ENCODE peak calls at places on chromosomes 5 and 9, in five cellular contexts. H, W, T, P and X are unnamed samples.
A peak's percentile ranks its signal among the peaks of the same experiment; 100 is the strongest.

GRCh38 chr5:176806137-176806536 is 4.2 kb upstream of the UNC5A start:
- DNase-seq in H (peak; percentile 18), T (no peak), P (peak; percentile 14), W (no peak), X (no peak)

GRCh38 chr9:121074370-121075250 is at the start of gene CNTRL:
- DNase-seq in P (peak; percentile 89), H (peak; percentile 85), T (peak; percentile 90), W (peak; percentile 87), X (peak; percentile 86)

GRCh38 chr5:179377421-179378115 is 32.3 kb upstream of the ADAMTS2 start:
- DNase-seq in T (no peak), H (peak; percentile 18), P (no peak), W (peak; percentile 12), X (no peak)

GRCh38 chr5:132010645-132011560 is 555 bp downstream of the ACSL6 start:
- DNase-seq in T (peak; percentile 60), W (peak; percentile 46), P (no peak), H (no peak), X (no peak)

GRCh38 chr9:19975499-19975898 is 186.7 kb upstream of the SLC24A2 start:
- DNase-seq in P (no peak), W (no peak), T (no peak), H (no peak), X (no peak)

GRCh38 chr5:88480766-88481499 is 212.3 kb upstream of the TMEM161B start:
- DNase-seq in T (no peak), W (no peak), P (no peak), H (no peak), X (no peak)

GRCh38 chr5:159735749-159736660 is 180.3 kb upstream of the ADRA1B start:
- DNase-seq in W (no peak), P (no peak), H (no peak), T (no peak), X (no peak)

GRCh38 chr9:87141124-87141523 is 193.8 kb upstream of the GAS1 start:
- DNase-seq in W (no peak), T (no peak), H (no peak), P (no peak), X (no peak)

GRCh38 chr5:128782446-128782845 is 182.8 kb upstream of the SLC27A6 start:
- DNase-seq in T (no peak), P (peak; percentile 23), H (peak; percentile 85), W (no peak), X (no peak)

GRCh38 chr5:73118331-73119011 is 1.9 kb upstream of the TMEM171 start:
- DNase-seq in T (no peak), H (no peak), P (no peak), W (no peak), X (no peak)

GRCh38 chr5:57626703-57627102 is 144.1 kb upstream of the ACTBL2 start:
- DNase-seq in P (no peak), H (no peak), W (no peak), T (no peak), X (no peak)

GRCh38 chr5:17440766-17441165 is 57.3 kb upstream of the TAF11L2 start:
- DNase-seq in H (no peak), W (no peak), P (no peak), T (no peak), X (no peak)

GRCh38 chr5:18990852-18991251 is 997.1 kb downstream of the CDH18 start:
- DNase-seq in P (no peak), W (no peak), T (no peak), H (no peak), X (no peak)

GRCh38 chr5:170632266-170632984 is 128.6 kb downstream of the KCNIP1 start:
- DNase-seq in W (peak; percentile 82), P (peak; percentile 26), H (no peak), T (no peak), X (no peak)

GRCh38 chr5:35908266-35908665 is 30.2 kb downstream of the CAPSL start:
- DNase-seq in W (no peak), P (no peak), T (no peak), H (no peak), X (no peak)

GRCh38 chr5:141494761-141495455 is 6.0 kb downstream of the PCDHGC5 start:
- DNase-seq in P (peak; percentile 37), T (no peak), H (peak; percentile 48), W (peak; percentile 75), X (no peak)

GRCh38 chr5:13976867-13977479 is 32.5 kb upstream of the DNAH5 start:
- DNase-seq in W (no peak), H (peak; percentile 70), P (peak; percentile 59), T (no peak), X (peak; percentile 18)

GRCh38 chr9:111068816-111069215 is 30.5 kb upstream of the LPAR1 start:
- DNase-seq in T (no peak), H (no peak), P (no peak), W (no peak), X (no peak)

GRCh38 chr5:176695073-176695472 is 47.8 kb downstream of the TSPAN17 start:
- DNase-seq in T (no peak), W (no peak), P (no peak), H (no peak), X (no peak)

GRCh38 chr9:87883274-87883673 is 597 bp downstream of the SPATA31E1 start:
- DNase-seq in H (no peak), T (no peak), P (no peak), W (no peak), X (no peak)

GRCh38 chr9:86946712-86947145 is 577 bp downstream of the GAS1 start:
- DNase-seq in H (no peak), W (peak; percentile 48), T (peak; percentile 53), P (peak; percentile 66), X (no peak)

GRCh38 chr5:119309290-119309818 is 46.5 kb upstream of the TNFAIP8 start:
- DNase-seq in H (no peak), P (no peak), T (no peak), W (no peak), X (no peak)

GRCh38 chr9:131590907-131591844 is 45.9 kb downstream of the PRRT1B start:
- DNase-seq in T (peak; percentile 77), W (peak; percentile 86), H (peak; percentile 70), P (peak; percentile 77), X (peak; percentile 44)

GRCh38 chr5:143025376-143025775 is 255.2 kb downstream of the ARHGAP26 start:
- DNase-seq in P (no peak), T (no peak), H (no peak), W (no peak), X (no peak)

GRCh38 chr5:69504036-69504435 is 11.4 kb downstream of the OCLN start:
- DNase-seq in H (peak; percentile 43), T (no peak), W (no peak), P (no peak), X (no peak)

GRCh38 chr9:84856181-84856632 is 186.7 kb downstream of the NTRK2 start:
- DNase-seq in T (no peak), W (no peak), P (no peak), H (no peak), X (no peak)

GRCh38 chr5:109619024-109619460 is 70.7 kb upstream of the MAN2A1 start:
- DNase-seq in P (no peak), T (no peak), H (no peak), W (no peak), X (no peak)

GRCh38 chr5:142748568-142749249 is 21.5 kb upstream of the ARHGAP26 start:
- DNase-seq in P (no peak), H (no peak), W (peak; percentile 57), T (peak; percentile 66), X (peak; percentile 26)

DNA sequence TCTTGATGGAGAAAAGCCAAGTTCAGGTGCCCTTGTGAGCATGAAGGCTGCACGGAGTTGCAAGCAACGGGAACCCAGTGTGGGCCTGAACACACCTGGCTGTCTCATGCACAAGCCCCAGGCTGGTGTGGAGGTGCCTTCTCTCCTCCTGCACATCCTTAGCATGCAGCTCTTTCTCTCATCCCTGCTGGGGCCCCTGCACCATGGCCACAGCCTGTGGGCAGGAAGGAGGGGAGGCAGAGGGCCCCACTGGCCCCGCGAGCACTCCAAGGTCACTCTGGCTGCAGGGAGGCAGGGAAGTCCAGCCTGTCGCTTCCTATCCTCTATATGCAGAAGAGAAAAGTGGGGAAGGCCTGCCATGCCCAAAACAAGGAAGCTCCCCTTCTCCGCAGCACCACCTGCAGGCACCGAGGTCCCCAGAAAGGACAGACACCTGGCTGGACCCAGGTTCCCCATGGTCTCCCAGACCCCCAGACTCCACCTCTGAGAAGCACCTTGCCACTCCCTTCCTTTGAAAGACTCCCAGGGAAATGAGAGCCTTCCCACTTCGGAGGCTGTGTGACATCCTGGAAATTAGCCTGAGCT is 18.6 kb downstream of the STKLD1 start:
- DNase-seq in T (no peak), W (no peak), H (no peak), P (no peak), X (no peak)
- H4K91ac ChIP-seq in T (no peak overlapping the region), W (no peak overlapping the region), H (no peak overlapping the region), P (no peak overlapping the region), X (no peak overlapping the region)

DNA sequence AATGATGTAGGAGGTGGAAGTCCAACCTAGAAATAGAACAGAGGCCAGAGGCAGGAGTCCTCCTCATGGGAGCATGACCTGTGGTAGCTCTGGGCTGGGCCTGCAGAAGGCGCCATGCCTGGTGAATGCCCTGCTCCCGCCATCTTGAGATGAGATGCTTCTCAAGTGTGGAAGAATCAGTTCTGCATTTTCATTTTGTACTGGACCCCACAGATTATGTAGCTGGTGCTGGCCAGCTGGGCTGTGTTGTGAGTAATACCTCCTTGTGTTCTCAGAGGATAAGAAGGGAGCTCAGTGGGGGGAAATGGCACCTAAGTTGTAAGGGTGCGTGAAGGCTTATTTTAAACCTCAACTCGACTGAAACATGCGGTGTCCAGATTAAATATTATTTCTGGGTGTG is 78.9 kb upstream of the RAI14 start:
- DNase-seq in W (no peak), H (no peak), T (no peak), P (no peak), X (no peak)
- H2AFZ ChIP-seq in W (no peak overlapping the region), H (peak overlapping the region; percentile 71), T (no peak overlapping the region), P (no peak overlapping the region), X (no peak overlapping the region)

DNA sequence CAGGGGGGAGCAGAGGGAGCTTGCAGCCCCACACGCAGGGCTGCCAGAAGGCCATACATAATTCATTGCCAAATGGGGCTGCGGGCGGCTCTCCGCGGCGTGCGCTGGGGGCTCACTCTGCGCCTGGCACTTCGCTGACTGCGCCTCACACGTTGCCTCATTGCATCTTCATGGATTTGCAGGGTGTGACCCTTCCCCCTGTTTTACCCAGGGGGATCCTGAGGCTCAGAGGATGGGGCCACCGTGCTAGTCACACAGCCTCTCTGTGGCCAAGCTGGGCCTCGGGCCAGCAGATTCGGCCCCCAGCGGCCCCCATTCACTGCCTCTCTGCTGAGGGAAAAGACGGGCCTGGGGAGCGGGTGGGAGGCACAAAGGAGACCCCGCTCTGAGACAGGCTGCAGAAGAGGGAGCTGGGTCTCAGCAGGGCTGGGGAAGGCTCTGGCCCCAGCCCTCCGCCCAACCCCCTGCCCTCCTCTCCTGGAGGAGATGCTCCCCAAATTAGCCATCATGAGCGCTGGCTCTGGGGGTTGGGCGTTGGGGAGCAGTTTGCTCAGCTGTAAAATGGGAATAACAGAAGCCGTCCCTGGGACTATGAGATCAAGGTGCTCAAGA is 115.5 kb downstream of the C9orf50 start:
- DNase-seq in H (no peak), P (no peak), T (no peak), W (no peak), X (no peak)
- H4K91ac ChIP-seq in H (peak overlapping the region; percentile 15), P (peak overlapping the region; percentile 43), T (peak overlapping the region; percentile 51), W (no peak overlapping the region), X (no peak overlapping the region)

GRCh38 chr9:134062461-134063087 is 5.3 kb downstream of the BRD3 start:
- DNase-seq in W (peak; percentile 25), P (no peak), H (no peak), T (no peak), X (no peak)

GRCh38 chr9:134063088-134063875 is 4.5 kb downstream of the BRD3 start:
- DNase-seq in W (peak; percentile 25), P (no peak), H (no peak), T (peak; percentile 40), X (no peak)

GRCh38 chr9:134064711-134065110 is 3.1 kb downstream of the BRD3 start:
- DNase-seq in H (no peak), W (peak; percentile 36), T (no peak), P (no peak), X (no peak)

GRCh38 chr9:134065720-134066419 is 2.0 kb downstream of the BRD3 start:
- DNase-seq in W (peak; percentile 28), P (peak; percentile 81), T (no peak), H (peak; percentile 66), X (no peak)

GRCh38 chr9:134063876-134064450 is 3.9 kb downstream of the BRD3 start:
- DNase-seq in P (no peak), H (no peak), W (peak; percentile 24), T (peak; percentile 37), X (no peak)
- H2AFZ ChIP-seq in P (no peak overlapping the region), H (peak overlapping the region; percentile 21), W (no peak overlapping the region), T (no peak overlapping the region), X (no peak overlapping the region)